ENCODE peak calls at places on chromosomes 11 and 22, in ten cellular contexts. Y, U, R, Q, B, O, T, G, L and S are unnamed samples.
A peak's percentile ranks its signal among the peaks of the same experiment; 100 is the strongest.

GRCh38 chr11:33507356-33507755 is 193.3 kb downstream of the C11orf91 start:
- DNase-seq in T (no peak), L (no peak), R (no peak), G (no peak), O (no peak), Q (no peak), B (no peak), U (no peak), Y (no peak), S (no peak)

GRCh38 chr11:60263434-60263833 is 17.0 kb upstream of the MS4A4A start:
- DNase-seq in Q (no peak), Y (no peak), L (no peak), B (no peak), O (no peak), R (no peak), T (no peak), U (no peak), G (no peak), S (no peak)

GRCh38 chr22:40951795-40952602 is 821 bp downstream of the RBX1 start:
- DNase-seq in T (no peak), U (no peak), O (no peak), B (no peak), Q (no peak), L (peak; percentile 4), G (peak; percentile 11), R (no peak), Y (no peak), S (peak; percentile 27)

GRCh38 chr11:68020575-68020974 is 9.9 kb upstream of the NDUFS8 start:
- DNase-seq in O (no peak), U (no peak), B (peak; percentile 21), Y (no peak), T (peak; percentile 44), R (no peak), G (no peak), Q (no peak), L (no peak), S (peak; percentile 16)

GRCh38 chr11:22807855-22808558 is 21.6 kb downstream of the SVIP start:
- DNase-seq in R (no peak), Q (no peak), G (no peak), L (no peak), T (no peak), B (no peak), Y (no peak), U (no peak), O (no peak), S (no peak)

GRCh38 chr11:71489311-71490043 is 36.5 kb downstream of the NADSYN1 start:
- DNase-seq in B (no peak), T (peak; percentile 66), G (no peak), U (no peak), R (peak; percentile 34), O (no peak), L (no peak), Q (peak; percentile 72), Y (no peak), S (no peak)

GRCh38 chr11:100404907-100405306 is 282.2 kb upstream of the ARHGAP42 start:
- DNase-seq in Y (no peak), T (no peak), L (no peak), B (no peak), U (no peak), O (no peak), G (no peak), R (no peak), Q (no peak), S (no peak)

GRCh38 chr11:2209370-2209801 is 37.8 kb upstream of the TH start:
- DNase-seq in U (no peak), G (peak; percentile 5), T (no peak), O (no peak), B (no peak), L (no peak), R (peak; percentile 44), Y (no peak), Q (no peak), S (no peak)

GRCh38 chr11:86595401-86595800 is 77.0 kb downstream of the ME3 start:
- DNase-seq in B (no peak), Q (no peak), O (no peak), G (no peak), U (no peak), T (no peak), Y (no peak), L (no peak), R (peak; percentile 56), S (no peak)

GRCh38 chr22:47990486-47990885 is 1228.0 kb downstream of the TBC1D22A start:
- DNase-seq in T (no peak), O (no peak), B (no peak), R (no peak), U (no peak), L (no peak), G (no peak), Q (no peak), Y (no peak), S (no peak)

GRCh38 chr22:35601743-35602633 is 15.1 kb downstream of the MB start:
- DNase-seq in G (peak; percentile 45), R (no peak), Q (no peak), Y (no peak), L (no peak), B (no peak), T (peak; percentile 91), O (no peak), U (peak; percentile 14), S (no peak)

GRCh38 chr11:8262552-8263108 is 1.0 kb downstream of the LMO1 start:
- DNase-seq in Y (peak; percentile 21), T (peak; percentile 51), R (peak; percentile 25), Q (peak; percentile 21), L (no peak), U (peak; percentile 14), O (peak; percentile 76), G (peak; percentile 80), B (no peak), S (peak; percentile 49)

GRCh38 chr22:50183141-50183971 is 2.4 kb upstream of the TRABD start:
- DNase-seq in Y (no peak), B (no peak), O (no peak), Q (no peak), G (no peak), R (no peak), U (no peak), T (no peak), L (no peak), S (no peak)

GRCh38 chr22:27634043-27634442 is 167.5 kb downstream of the MN1 start:
- DNase-seq in G (no peak), Q (no peak), R (no peak), Y (no peak), L (no peak), B (no peak), T (no peak), U (no peak), O (no peak), S (no peak)